ENCODE peak calls at places on chromosome 3, in nine cellular contexts. G is left cardiac atrium; Y is HTR-8/SVneo; V is KBM-7; T is anterior cingulate cortex; P is effector CD8-positive, alpha-beta T cell; H is HCEC 1CT; E is heart right ventricle; S is aorta. C is an unnamed sample.

GRCh38 chr3:124780356-124780755 is 50.1 kb downstream of the UMPS start:
- DNase-seq in G (peak), E (peak), S (peak), V (no peak), Y (peak), H (no peak), T (peak), P (no peak), C (peak)

GRCh38 chr3:8506611-8507061 is 5.0 kb downstream of the LMCD1 start:
- DNase-seq in G (no peak), S (no peak), H (peak), E (no peak), Y (no peak), T (no peak), P (no peak), V (no peak), C (peak)

GRCh38 chr3:50665603-50666115 is 9.1 kb upstream of the DOCK3 start:
- DNase-seq in P (no peak), Y (no peak), G (no peak), V (peak), H (no peak), E (no peak), S (no peak), T (no peak), C (no peak)

GRCh38 chr3:11060500-11061251 is 68.1 kb downstream of the SLC6A1 start:
- DNase-seq in S (peak), H (peak), G (peak), V (peak), Y (peak), P (no peak), T (peak), E (peak), C (peak)

GRCh38 chr3:103949690-103950089 is 1417.0 kb upstream of the ALCAM start:
- DNase-seq in S (no peak), G (no peak), P (no peak), E (no peak), Y (peak), T (no peak), H (no peak), V (no peak), C (no peak)

GRCh38 chr3:194138732-194139084 is 2.8 kb downstream of the HES1 start:
- DNase-seq in H (no peak), T (no peak), P (no peak), S (no peak), E (no peak), V (no peak), G (no peak), Y (no peak), C (peak)

GRCh38 chr3:194205675-194206133 is 69.8 kb downstream of the HES1 start:
- DNase-seq in P (no peak), E (no peak), H (no peak), V (peak), G (no peak), S (no peak), T (no peak), Y (no peak), C (no peak)

GRCh38 chr3:180871901-180872300 is 40.6 kb upstream of the FXR1 start:
- DNase-seq in G (no peak), P (no peak), V (no peak), H (peak), E (peak), S (no peak), T (no peak), Y (no peak), C (peak)

GRCh38 chr3:121942116-121942786 is 48.0 kb downstream of the SLC15A2 start:
- DNase-seq in H (no peak), P (no peak), S (no peak), E (no peak), T (no peak), Y (no peak), V (no peak), G (no peak), C (peak)

GRCh38 chr3:45947361-45947760 is 4.1 kb downstream of the CXCR6 start:
- DNase-seq in E (no peak), P (no peak), T (no peak), G (no peak), H (no peak), Y (no peak), S (no peak), V (no peak), C (peak)

GRCh38 chr3:13500133-13500885 is 20.2 kb downstream of the HDAC11 start:
- DNase-seq in S (peak), Y (peak), T (no peak), V (no peak), H (no peak), E (no peak), P (no peak), G (no peak), C (no peak)

GRCh38 chr3:26920579-26920978 is 298.0 kb downstream of the LRRC3B start:
- DNase-seq in H (no peak), V (no peak), Y (no peak), E (no peak), G (no peak), T (peak), P (no peak), S (no peak), C (no peak)

GRCh38 chr3:184343200-184343876 is 5.9 kb downstream of the FAM131A start:
- DNase-seq in E (no peak), Y (no peak), T (no peak), P (no peak), V (no peak), S (no peak), G (no peak), H (no peak), C (peak)

GRCh38 chr3:34106879-34107278 is 308.4 kb downstream of the PDCD6IP start:
- DNase-seq in T (no peak), V (peak), Y (peak), S (no peak), P (no peak), E (no peak), H (peak), G (no peak), C (no peak)

C was measured in IMR-90.